ENCODE peak calls at places on chromosomes 11 and 22, in seven cellular contexts. J, C, E, L, F, B and Q are unnamed samples.

GRCh38 chr22:21573750-21574494 is 6.4 kb downstream of the UBE2L3 start:
- DNase-seq in J (no peak), E (no peak), B (no peak), L (no peak), C (no peak), F (no peak), Q (no peak)

GRCh38 chr11:128180446-128181089 is 406.8 kb downstream of the ETS1 start:
- DNase-seq in L (no peak), E (no peak), J (no peak), F (peak), B (peak), C (no peak), Q (no peak)

GRCh38 chr11:67280341-67280790 is 8.7 kb upstream of the ANKRD13D start:
- DNase-seq in L (no peak), E (no peak), J (no peak), B (no peak), F (no peak), C (peak), Q (no peak)

GRCh38 chr11:63961608-63962412 is 12.6 kb upstream of the COX8A start:
- DNase-seq in J (no peak), B (no peak), F (no peak), E (no peak), C (no peak), L (no peak), Q (no peak)

GRCh38 chr11:61041755-61042518 is 60.4 kb upstream of the CD5 start:
- DNase-seq in L (no peak), F (peak), B (no peak), J (peak), E (peak), C (peak), Q (peak)

GRCh38 chr22:40603088-40603605 is 33.4 kb downstream of the MRTFA start:
- DNase-seq in B (peak), L (no peak), J (no peak), C (no peak), E (no peak), F (peak), Q (no peak)

GRCh38 chr11:64206457-64207246 is at the start of gene FERMT3:
- DNase-seq in B (no peak), J (no peak), C (peak), F (no peak), L (peak), E (peak), Q (peak)

GRCh38 chr11:127103586-127104388 is 103.2 kb upstream of the KIRREL3 start:
- DNase-seq in B (no peak), E (no peak), J (peak), L (no peak), C (no peak), F (no peak), Q (no peak)

GRCh38 chr11:102807921-102808320 is 10.0 kb upstream of the MMP1 start:
- DNase-seq in L (no peak), C (no peak), B (no peak), J (no peak), E (no peak), F (peak), Q (no peak)

GRCh38 chr22:35910926-35911325 is 117.7 kb downstream of the RBFOX2 start:
- DNase-seq in L (no peak), B (no peak), F (no peak), E (no peak), C (no peak), J (peak), Q (no peak)

GRCh38 chr22:46050451-46050845 is 73.5 kb upstream of the WNT7B start:
- DNase-seq in F (no peak), B (no peak), J (no peak), E (no peak), C (no peak), L (no peak), Q (no peak)

GRCh38 chr11:34644669-34645406 is 23.9 kb downstream of the EHF start:
- DNase-seq in C (no peak), J (no peak), E (no peak), F (peak), B (peak), L (no peak), Q (no peak)

GRCh38 chr11:57255618-57256017 is 18.6 kb upstream of the APLNR start:
- DNase-seq in E (no peak), F (no peak), L (no peak), J (no peak), B (no peak), C (no peak), Q (no peak)

GRCh38 chr22:35578836-35579575 is 38.1 kb downstream of the MB start:
- DNase-seq in L (no peak), J (no peak), F (no peak), C (no peak), E (no peak), B (no peak), Q (no peak)

GRCh38 chr22:40215266-40215665 is 37.5 kb downstream of the TNRC6B start:
- DNase-seq in C (peak), L (peak), B (no peak), F (peak), J (no peak), E (no peak), Q (no peak)

GRCh38 chr11:35166369-35167360 is 27.7 kb downstream of the CD44 start:
- DNase-seq in F (peak), E (no peak), L (peak), B (peak), C (no peak), J (no peak), Q (no peak)